ENCODE peak calls at places on chromosomes 6 and 20, in four cellular contexts. S is cardiac muscle cell, V is body of pancreas, G is K562. U is an unnamed sample.

GRCh38 chr20:14583413-14583812 is 246.0 kb upstream of the FLRT3 start:
- DNase-seq in S (no peak), V (no peak), G (no peak), U (no peak)

GRCh38 chr20:45358282-45359068 is 4.5 kb upstream of the SYS1 start:
- DNase-seq in S (peak; percentile 93), V (peak; percentile 54), G (no peak), U (peak; percentile 89)

GRCh38 chr6:14758421-14759043 is 487.3 kb upstream of the JARID2 start:
- DNase-seq in S (no peak), V (no peak), G (no peak), U (no peak)

GRCh38 chr6:43219814-43220213 is 9.5 kb downstream of the DNPH1 start:
- DNase-seq in S (no peak), V (no peak), G (no peak), U (no peak)

GRCh38 chr6:35044145-35044745 is 96.9 kb downstream of the TCP11 start:
- DNase-seq in S (peak; percentile 73), V (peak; percentile 37), G (no peak), U (no peak)

GRCh38 chr6:144725731-144726522 is 440.8 kb downstream of the UTRN start:
- DNase-seq in S (no peak), V (peak; percentile 31), G (no peak), U (no peak)

GRCh38 chr6:109059148-109059547 is 35.5 kb downstream of the SESN1 start:
- DNase-seq in S (peak; percentile 61), V (no peak), G (no peak), U (no peak)

GRCh38 chr6:12420626-12421025 is 130.5 kb downstream of the EDN1 start:
- DNase-seq in S (no peak), V (no peak), G (no peak), U (no peak)

GRCh38 chr6:137512768-137513605 is 18.8 kb upstream of the OLIG3 start:
- DNase-seq in S (no peak), V (no peak), G (no peak), U (no peak)

DNA sequence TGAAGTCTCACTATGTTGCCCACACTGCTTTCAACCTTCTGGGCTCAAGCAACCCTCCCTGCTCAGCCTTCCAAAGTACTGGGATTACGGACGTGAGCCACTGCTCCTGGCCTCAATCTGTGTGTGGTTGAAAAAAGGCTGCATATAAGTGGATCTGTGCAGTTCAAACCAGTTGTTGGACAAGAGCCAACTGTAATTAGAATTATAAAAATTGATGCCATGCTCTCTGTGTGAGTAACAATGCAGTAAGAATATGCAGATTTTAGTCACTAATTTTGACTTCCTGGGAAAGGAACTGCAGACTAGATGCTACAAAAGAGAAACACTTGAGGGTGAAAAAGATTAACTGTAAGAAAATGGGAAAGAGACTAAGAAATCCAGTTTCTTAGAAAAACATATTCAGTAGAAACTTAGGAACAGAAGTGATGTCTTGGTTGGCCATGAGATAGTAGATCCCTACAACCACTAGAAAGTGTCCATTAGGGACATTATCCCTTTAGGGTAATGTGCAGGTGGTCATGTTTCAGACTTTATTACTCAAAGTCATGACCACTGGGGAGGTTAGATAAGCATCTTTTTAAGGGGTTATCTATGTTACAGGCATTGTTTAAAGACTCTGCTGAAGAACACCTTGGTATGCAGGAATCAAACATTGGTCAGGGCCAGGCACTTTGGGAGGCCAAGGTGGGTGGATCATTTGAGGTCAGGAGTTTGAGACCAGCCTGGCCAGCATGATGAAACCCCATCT is 26.3 kb downstream of the ITCH start:
- DNase-seq in S (no peak), V (no peak), G (no peak), U (no peak)
- H3K27ac ChIP-seq in S (no peak overlapping the region), V (no peak overlapping the region), G (no peak overlapping the region), U (no peak overlapping the region)

GRCh38 chr6:24589334-24589733 is 56.7 kb downstream of the KIAA0319 start:
- DNase-seq in S (no peak), V (no peak), G (no peak), U (no peak)

GRCh38 chr6:24581084-24581669 is 64.8 kb downstream of the KIAA0319 start:
- DNase-seq in S (peak; percentile 77), V (peak; percentile 80), G (peak; percentile 54), U (no peak)

GRCh38 chr6:24583463-24584389 is 62.3 kb downstream of the KIAA0319 start:
- DNase-seq in S (peak; percentile 61), V (peak; percentile 84), G (peak; percentile 66), U (no peak)

GRCh38 chr6:24584390-24584735 is 61.6 kb downstream of the KIAA0319 start:
- DNase-seq in S (no peak), V (no peak), G (no peak), U (no peak)
- H3K27ac ChIP-seq in S (peak overlapping the region; percentile 95), V (no peak overlapping the region), G (no peak overlapping the region), U (no peak overlapping the region)

GRCh38 chr6:112232845-112233256 is 21.5 kb downstream of the LAMA4 start:
- DNase-seq in S (peak; percentile 95), V (no peak), G (no peak), U (no peak)
- H3K27ac ChIP-seq in S (no peak overlapping the region), V (no peak overlapping the region), G (no peak overlapping the region), U (no peak overlapping the region)

DNA sequence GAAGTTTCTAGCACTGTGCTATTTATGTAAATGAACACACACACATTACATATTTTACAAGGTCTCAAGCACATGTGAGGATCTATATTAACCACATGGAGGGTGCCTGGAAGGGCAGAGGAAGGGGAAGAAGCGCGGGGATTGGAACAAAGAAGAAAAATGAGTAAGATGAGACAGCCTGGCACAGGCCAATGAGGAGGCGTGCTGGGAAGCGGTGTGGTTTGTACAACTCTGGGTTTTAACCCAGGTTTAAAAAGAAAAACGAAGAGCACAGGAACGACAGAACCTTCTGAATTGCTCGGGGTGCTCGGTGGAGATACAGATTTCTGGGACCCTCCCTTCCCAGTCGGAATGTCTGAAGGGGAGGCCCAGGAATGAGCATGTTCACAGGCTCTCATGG is 5.6 kb downstream of the KCNG1 start:
- DNase-seq in S (no peak), V (no peak), G (no peak), U (no peak)
- H3K27ac ChIP-seq in S (no peak overlapping the region), V (no peak overlapping the region), G (no peak overlapping the region), U (no peak overlapping the region)

GRCh38 chr6:111857674-111858337 is 15.4 kb downstream of the FYN start:
- DNase-seq in S (no peak), V (no peak), G (no peak), U (no peak)
- H3K27ac ChIP-seq in S (no peak overlapping the region), V (no peak overlapping the region), G (no peak overlapping the region), U (no peak overlapping the region)

GRCh38 chr20:48965189-48965910 is 43.8 kb downstream of the ARFGEF2 start:
- DNase-seq in S (peak; percentile 12), V (no peak), G (no peak), U (no peak)

GRCh38 chr20:48959902-48960550 is 38.5 kb downstream of the ARFGEF2 start:
- DNase-seq in S (no peak), V (no peak), G (no peak), U (no peak)

GRCh38 chr20:48957521-48957920 is 36.0 kb downstream of the ARFGEF2 start:
- DNase-seq in S (peak; percentile 18), V (no peak), G (no peak), U (no peak)

GRCh38 chr20:48958743-48959142 is 37.2 kb downstream of the ARFGEF2 start:
- DNase-seq in S (no peak), V (no peak), G (no peak), U (no peak)

DNA sequence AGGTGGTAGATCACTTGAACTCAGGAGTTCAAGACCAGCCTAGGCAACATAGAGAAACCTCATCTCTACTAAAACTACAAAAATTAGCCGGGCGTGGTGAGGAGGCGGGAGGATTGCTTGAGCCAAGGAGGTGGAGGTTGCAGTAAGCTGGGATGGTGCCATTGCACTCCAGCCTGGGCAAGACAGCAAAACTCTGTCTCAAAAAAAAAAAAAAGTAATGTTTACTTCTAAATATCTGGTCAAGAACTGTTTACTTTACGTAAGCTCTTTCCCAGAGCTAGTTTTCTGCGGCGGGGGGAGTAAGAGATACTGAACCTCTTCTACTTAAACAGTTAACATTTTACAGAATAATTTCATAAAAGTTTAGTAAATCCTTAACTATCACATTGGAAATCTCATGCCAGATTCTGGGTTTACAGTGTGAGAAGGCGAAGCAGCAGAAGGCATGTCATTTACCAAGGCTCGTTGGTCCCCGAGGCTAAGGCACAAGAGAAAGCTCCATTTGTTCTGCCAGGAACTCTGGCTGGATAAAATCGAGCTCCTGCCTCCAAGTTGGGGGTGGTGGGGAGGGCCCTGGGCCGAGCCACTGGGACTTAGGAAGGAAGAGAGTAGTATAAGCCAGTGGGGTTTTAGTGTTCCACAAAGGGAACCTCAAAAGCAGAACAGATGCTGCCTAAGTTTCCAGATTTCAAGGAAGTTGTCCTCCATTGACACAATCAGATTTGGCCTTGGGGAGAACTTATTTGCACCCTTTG is 41.6 kb downstream of the ARFGEF2 start:
- DNase-seq in S (no peak), V (no peak), G (no peak), U (no peak)
- H3K27ac ChIP-seq in S (no peak overlapping the region), V (no peak overlapping the region), G (no peak overlapping the region), U (no peak overlapping the region)

GRCh38 chr6:18212231-18212630 is 52.1 kb downstream of the DEK start:
- DNase-seq in S (no peak), V (no peak), G (no peak), U (no peak)

GRCh38 chr6:18213439-18213838 is 50.9 kb downstream of the DEK start:
- DNase-seq in S (no peak), V (no peak), G (no peak), U (no peak)

GRCh38 chr6:18216411-18216810 is 47.9 kb downstream of the DEK start:
- DNase-seq in S (peak; percentile 26), V (no peak), G (no peak), U (no peak)

GRCh38 chr6:18215436-18215835 is 48.9 kb downstream of the DEK start:
- DNase-seq in S (no peak), V (no peak), G (no peak), U (no peak)

GRCh38 chr6:18214003-18214402 is 50.3 kb downstream of the DEK start:
- DNase-seq in S (no peak), V (no peak), G (no peak), U (no peak)
- H3K27ac ChIP-seq in S (peak overlapping the region; percentile 6), V (no peak overlapping the region), G (no peak overlapping the region), U (no peak overlapping the region)

DNA sequence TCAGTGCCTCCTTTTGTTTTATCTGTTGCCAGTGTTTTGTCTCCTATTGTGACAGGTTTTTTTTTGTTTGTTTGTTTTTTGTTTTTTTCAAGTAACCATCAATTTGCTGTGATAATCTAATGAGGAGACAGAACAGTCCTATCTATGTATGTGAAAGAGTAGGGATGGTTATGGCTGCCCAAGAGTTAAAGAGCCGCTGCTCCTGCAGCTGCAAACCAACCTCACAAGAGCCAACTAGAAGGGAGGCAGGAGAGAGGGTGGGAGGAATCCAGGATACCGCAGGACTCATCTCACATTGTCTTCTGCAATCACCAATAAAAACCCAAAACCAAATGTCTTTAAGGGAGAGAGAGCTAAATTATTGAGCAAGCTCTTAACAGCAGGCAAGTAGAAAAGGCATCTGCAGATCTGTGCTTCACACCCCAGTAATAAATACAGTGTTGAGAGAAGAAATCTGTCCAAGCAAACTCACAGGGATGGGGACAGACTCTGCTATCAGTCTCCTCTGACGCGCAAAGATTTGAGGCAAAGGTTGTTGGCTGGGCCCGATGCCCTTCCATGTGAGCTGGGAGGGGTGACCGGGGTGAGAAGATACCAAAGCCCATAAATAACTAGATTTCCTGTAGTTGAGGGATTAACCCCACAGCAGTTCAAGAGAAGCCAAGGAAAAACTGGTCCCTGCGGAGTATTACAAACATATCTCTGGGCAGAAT is 315.3 kb upstream of the SOX4 start:
- DNase-seq in S (peak; percentile 49), V (no peak), G (no peak), U (no peak)
- H3K27ac ChIP-seq in S (no peak overlapping the region), V (no peak overlapping the region), G (no peak overlapping the region), U (no peak overlapping the region)

U was measured in kidney.